ENCODE peak calls at places on chromosomes 11 and 22, in eight cellular contexts. J, V, E, N, C, H, Z and T are unnamed samples.

GRCh38 chr11:128802358-128802981 is 64.6 kb downstream of the KCNJ1 start:
- DNase-seq in V (no peak), H (no peak), N (peak), C (no peak), Z (no peak), E (peak), J (no peak), T (no peak)

GRCh38 chr11:122348658-122349451 is 232.8 kb upstream of the BLID start:
- DNase-seq in N (no peak), E (no peak), Z (no peak), J (no peak), C (no peak), V (no peak), H (no peak), T (no peak)

GRCh38 chr22:19874307-19875060 is 19.8 kb upstream of the GNB1L start:
- DNase-seq in N (peak), E (no peak), V (peak), C (no peak), Z (peak), H (no peak), J (no peak), T (no peak)

GRCh38 chr22:22219140-22219996 is 25.2 kb upstream of the VPREB1 start:
- DNase-seq in V (no peak), C (no peak), H (no peak), E (no peak), J (no peak), N (no peak), Z (no peak), T (no peak)

GRCh38 chr11:23765862-23766261 is 731.0 kb upstream of the LUZP2 start:
- DNase-seq in N (no peak), E (peak), C (no peak), H (no peak), Z (no peak), V (no peak), J (no peak), T (no peak)

GRCh38 chr22:30890689-30891442 is 77.7 kb downstream of the MORC2 start:
- DNase-seq in J (peak), C (peak), Z (peak), H (no peak), N (peak), V (peak), E (peak), T (peak)

GRCh38 chr22:20206709-20207215 is 55.9 kb upstream of the CCDC188 start:
- DNase-seq in E (peak), C (peak), V (peak), N (peak), H (no peak), Z (no peak), J (no peak), T (no peak)

GRCh38 chr22:45101828-45102227 is 61.9 kb upstream of the NUP50 start:
- DNase-seq in C (peak), N (peak), J (peak), V (peak), E (peak), H (no peak), Z (no peak), T (peak)

GRCh38 chr11:62544521-62545436 is 1.8 kb downstream of the AHNAK start:
- DNase-seq in V (no peak), Z (no peak), C (peak), N (peak), H (peak), E (no peak), J (no peak), T (no peak)

GRCh38 chr11:122784325-122785155 is 53.8 kb upstream of the CRTAM start:
- DNase-seq in N (no peak), J (no peak), Z (peak), E (peak), C (no peak), V (no peak), H (no peak), T (no peak)

GRCh38 chr22:19933328-19934241 is 8.0 kb upstream of the COMT start:
- DNase-seq in E (no peak), Z (no peak), N (no peak), H (no peak), V (no peak), C (no peak), J (no peak), T (no peak)

GRCh38 chr22:37249946-37250345 is 5.9 kb upstream of the RAC2 start:
- DNase-seq in E (no peak), V (no peak), Z (no peak), C (no peak), N (no peak), J (no peak), H (no peak), T (no peak)